ENCODE peak calls at places on chromosomes 2 and 18, in ten cellular contexts. B is caudate nucleus; N is GM23248; M is Kasumi-1; P is T-helper 2 cell; L is omental fat pad; G is RCC 7860; O is COR-L47; D is fibroblast of mammary gland; T is stimulated activated CD8-positive, alpha-beta memory T cell treated with anti-CD3 and anti-CD28 coated beads, Interleukin-7, amount 100 ng/mL, for 48 hours. Y is an unnamed sample.
A peak's percentile ranks its signal among the peaks of the same experiment; 100 is the strongest.

GRCh38 chr18:41767960-41768359 is 187.1 kb upstream of the PIK3C3 start:
- DNase-seq in B (no peak), N (peak; percentile 51), M (peak; percentile 7), P (no peak), L (no peak), G (peak; percentile 7), O (peak; percentile 65), D (peak; percentile 40), T (no peak), Y (peak; percentile 25)

GRCh38 chr2:102839668-102840388 is 78.0 kb downstream of the TMEM182 start:
- DNase-seq in B (no peak), N (peak; percentile 53), M (peak; percentile 67), P (no peak), L (no peak), G (no peak), O (peak; percentile 44), D (peak; percentile 41), T (no peak), Y (peak; percentile 78)

GRCh38 chr2:124609667-124610066 is 584.6 kb downstream of the CNTNAP5 start:
- DNase-seq in B (no peak), N (no peak), M (no peak), P (no peak), L (no peak), G (no peak), O (no peak), D (no peak), T (no peak), Y (no peak)

GRCh38 chr2:112055833-112056625 is 960 bp downstream of the TMEM87B start:
- DNase-seq in B (peak; percentile 38), N (peak; percentile 95), M (peak; percentile 90), P (no peak), L (no peak), G (peak; percentile 56), O (peak; percentile 28), D (peak; percentile 97), T (no peak), Y (peak; percentile 66)

GRCh38 chr2:203327582-203327917 is 644 bp upstream of the ABI2 start:
- DNase-seq in B (no peak), N (no peak), M (peak; percentile 68), P (no peak), L (no peak), G (no peak), O (no peak), D (no peak), T (no peak), Y (no peak)

GRCh38 chr18:55284614-55285013 is 303.4 kb downstream of the TCF4 start:
- DNase-seq in B (no peak), N (peak; percentile 43), M (no peak), P (no peak), L (no peak), G (no peak), O (no peak), D (no peak), T (no peak), Y (no peak)

GRCh38 chr2:70698847-70699246 is 69.2 kb downstream of the ADD2 start:
- DNase-seq in B (no peak), N (no peak), M (no peak), P (no peak), L (no peak), G (no peak), O (no peak), D (peak; percentile 50), T (no peak), Y (no peak)

GRCh38 chr2:140354544-140354943 is 1574.4 kb upstream of the NXPH2 start:
- DNase-seq in B (no peak), N (no peak), M (no peak), P (no peak), L (no peak), G (no peak), O (no peak), D (no peak), T (no peak), Y (no peak)

GRCh38 chr2:23456881-23457760 is 72.1 kb downstream of the KLHL29 start:
- DNase-seq in B (no peak), N (peak; percentile 84), M (no peak), P (no peak), L (no peak), G (no peak), O (no peak), D (peak; percentile 70), T (no peak), Y (peak; percentile 27)

GRCh38 chr2:60778352-60778751 is 22.3 kb downstream of the PAPOLG start:
- DNase-seq in B (no peak), N (no peak), M (no peak), P (no peak), L (no peak), G (no peak), O (no peak), D (no peak), T (no peak), Y (no peak)

Y was measured in PC-3.